ENCODE peak calls at places on chromosomes 12 and 14, in ten cellular contexts. I is LHCN-M2; S is RPMI7951; A is A549; P is cardiac septum; L is tibial artery; Z is CD4-positive, alpha-beta T cell; F is caudate nucleus; K is AG09309; M is activated CD4-positive, alpha-beta T cell treated with anti-CD3 and anti-CD28 coated beads for 48 hours. W is an unnamed sample.

GRCh38 chr14:79411403-79412174 is 799.7 kb downstream of the DIO2 start:
- DNase-seq in I (peak), S (peak), A (no peak), P (no peak), L (no peak), Z (no peak), F (no peak), K (no peak), M (no peak), W (no peak)

GRCh38 chr12:91902860-91903683 is 242.6 kb downstream of the BTG1 start:
- DNase-seq in I (peak), S (no peak), A (no peak), P (no peak), L (no peak), Z (no peak), F (no peak), K (no peak), M (no peak), W (no peak)

GRCh38 chr12:108298761-108299275 is 40.3 kb downstream of the CMKLR1 start:
- DNase-seq in I (no peak), S (no peak), A (no peak), P (no peak), L (no peak), Z (no peak), F (no peak), K (no peak), M (no peak), W (no peak)

GRCh38 chr12:96487634-96488033 is 1.7 kb upstream of the CFAP54 start:
- DNase-seq in I (no peak), S (no peak), A (no peak), P (no peak), L (no peak), Z (no peak), F (no peak), K (no peak), M (no peak), W (no peak)

GRCh38 chr14:40368314-40368713 is 936.1 kb upstream of the FBXO33 start:
- DNase-seq in I (no peak), S (no peak), A (no peak), P (no peak), L (no peak), Z (no peak), F (no peak), K (no peak), M (no peak), W (no peak)

GRCh38 chr12:2893007-2893406 is 2.3 kb downstream of the TULP3 start:
- DNase-seq in I (peak), S (peak), A (no peak), P (no peak), L (peak), Z (no peak), F (no peak), K (peak), M (no peak), W (no peak)

GRCh38 chr12:80154261-80154660 is 54.9 kb downstream of the OTOGL start:
- DNase-seq in I (peak), S (peak), A (no peak), P (no peak), L (no peak), Z (no peak), F (no peak), K (no peak), M (no peak), W (no peak)

GRCh38 chr12:77888611-77889010 is 57.9 kb downstream of the NAV3 start:
- DNase-seq in I (peak), S (peak), A (peak), P (no peak), L (no peak), Z (no peak), F (no peak), K (no peak), M (no peak), W (no peak)

GRCh38 chr14:101476258-101476930 is 84.9 kb upstream of the DIO3 start:
- DNase-seq in I (no peak), S (no peak), A (peak), P (peak), L (peak), Z (no peak), F (no peak), K (no peak), M (no peak), W (no peak)

GRCh38 chr12:131613186-131613585 is 97.7 kb upstream of the SFSWAP start:
- DNase-seq in I (no peak), S (no peak), A (no peak), P (no peak), L (no peak), Z (no peak), F (no peak), K (no peak), M (no peak), W (no peak)

GRCh38 chr12:120981407-120981921 is 3.1 kb downstream of the HNF1A start:
- DNase-seq in I (no peak), S (no peak), A (no peak), P (no peak), L (no peak), Z (no peak), F (no peak), K (no peak), M (no peak), W (no peak)

GRCh38 chr12:84727964-84728363 is 184.6 kb downstream of the SLC6A15 start:
- DNase-seq in I (peak), S (no peak), A (no peak), P (no peak), L (no peak), Z (no peak), F (no peak), K (no peak), M (no peak), W (no peak)

GRCh38 chr12:123752046-123752445 is 10.1 kb upstream of the DNAH10 start:
- DNase-seq in I (no peak), S (no peak), A (no peak), P (no peak), L (no peak), Z (no peak), F (no peak), K (no peak), M (no peak), W (no peak)

GRCh38 chr12:121036810-121037326 is 2.2 kb downstream of the OASL start:
- DNase-seq in I (peak), S (peak), A (peak), P (no peak), L (no peak), Z (no peak), F (no peak), K (peak), M (peak), W (no peak)

GRCh38 chr14:22561661-22562579 is 27.1 kb downstream of the DAD1 start:
- DNase-seq in I (no peak), S (no peak), A (no peak), P (no peak), L (no peak), Z (peak), F (no peak), K (no peak), M (peak), W (no peak)

GRCh38 chr12:64099430-64099829 is 122.7 kb downstream of the KICS2 start:
- DNase-seq in I (peak), S (peak), A (peak), P (no peak), L (no peak), Z (no peak), F (no peak), K (peak), M (no peak), W (no peak)

W was measured in substantia nigra.